ENCODE peak calls at places on chromosomes 12 and 14, in seven cellular contexts. J, H, E, L, I, Y and S are unnamed samples.

GRCh38 chr12:5435161-5435560 is 3.3 kb downstream of the NTF3 start:
- DNase-seq in J (no peak), H (no peak), E (no peak), L (no peak), I (no peak), Y (no peak), S (no peak)

GRCh38 chr14:102063092-102063807 is 23.6 kb downstream of the HSP90AA1 start:
- DNase-seq in J (peak), H (peak), E (peak), L (peak), I (peak), Y (peak), S (peak)

GRCh38 chr12:73678335-73678734 is 859.3 kb upstream of the ATXN7L3B start:
- DNase-seq in J (no peak), H (no peak), E (no peak), L (no peak), I (no peak), Y (no peak), S (no peak)

GRCh38 chr12:32400114-32400672 is 835 bp downstream of the FGD4 start:
- DNase-seq in J (peak), H (no peak), E (no peak), L (no peak), I (no peak), Y (no peak), S (peak)

GRCh38 chr12:94074970-94075695 is 73.2 kb upstream of the PLXNC1 start:
- DNase-seq in J (peak), H (peak), E (peak), L (peak), I (peak), Y (peak), S (peak)

GRCh38 chr12:122203301-122203967 is at the start of gene B3GNT4:
- DNase-seq in J (peak), H (peak), E (no peak), L (peak), I (peak), Y (peak), S (peak)

GRCh38 chr12:113788020-113788856 is 177.9 kb downstream of the RBM19 start:
- DNase-seq in J (no peak), H (no peak), E (no peak), L (peak), I (no peak), Y (peak), S (peak)

GRCh38 chr12:77214136-77214535 is 148.8 kb upstream of the E2F7 start:
- DNase-seq in J (no peak), H (no peak), E (no peak), L (peak), I (no peak), Y (peak), S (no peak)

GRCh38 chr12:75990189-75990912 is 41.2 kb downstream of the PHLDA1 start:
- DNase-seq in J (no peak), H (no peak), E (peak), L (peak), I (no peak), Y (no peak), S (no peak)

GRCh38 chr12:43903686-43904085 is 67.8 kb downstream of the TMEM117 start:
- DNase-seq in J (no peak), H (no peak), E (no peak), L (no peak), I (no peak), Y (no peak), S (no peak)

GRCh38 chr14:102778616-102779351 is 1.5 kb downstream of the TRAF3 start:
- DNase-seq in J (no peak), H (no peak), E (no peak), L (peak), I (no peak), Y (peak), S (no peak)

GRCh38 chr12:56631790-56632700 is 1.9 kb upstream of the BAZ2A start:
- DNase-seq in J (peak), H (peak), E (peak), L (peak), I (peak), Y (peak), S (peak)

GRCh38 chr12:116528067-116528466 is 31.1 kb upstream of the MAP1LC3B2 start:
- DNase-seq in J (no peak), H (no peak), E (no peak), L (peak), I (no peak), Y (peak), S (peak)

GRCh38 chr12:17571047-17571446 is 518.9 kb downstream of the RERGL start:
- DNase-seq in J (no peak), H (no peak), E (no peak), L (no peak), I (no peak), Y (no peak), S (no peak)

GRCh38 chr12:27332407-27333310 is at the start of gene BMAL2:
- DNase-seq in J (peak), H (peak), E (peak), L (peak), I (peak), Y (peak), S (peak)

GRCh38 chr12:56299308-56299852 is 750 bp downstream of the CS start:
- DNase-seq in J (no peak), H (no peak), E (no peak), L (peak), I (no peak), Y (peak), S (peak)

GRCh38 chr12:8077207-8077606 is 4.9 kb upstream of the NECAP1 start:
- DNase-seq in J (no peak), H (no peak), E (no peak), L (peak), I (no peak), Y (peak), S (peak)

GRCh38 chr12:132736913-132737312 is 24.7 kb downstream of the ANKLE2 start:
- DNase-seq in J (no peak), H (no peak), E (no peak), L (no peak), I (no peak), Y (no peak), S (no peak)

GRCh38 chr12:56208014-56208413 is 13.7 kb downstream of the RNF41 start:
- DNase-seq in J (no peak), H (no peak), E (no peak), L (no peak), I (no peak), Y (no peak), S (no peak)

GRCh38 chr12:77895699-77896098 is 65.0 kb downstream of the NAV3 start:
- DNase-seq in J (no peak), H (no peak), E (no peak), L (no peak), I (no peak), Y (no peak), S (no peak)

GRCh38 chr12:22729898-22730443 is 105.0 kb downstream of the ETNK1 start:
- DNase-seq in J (no peak), H (no peak), E (no peak), L (peak), I (no peak), Y (peak), S (peak)

GRCh38 chr12:27180862-27181261 is 63.2 kb upstream of the STK38L start:
- DNase-seq in J (no peak), H (no peak), E (no peak), L (no peak), I (no peak), Y (peak), S (no peak)

GRCh38 chr12:39102474-39103209 is 197.3 kb upstream of the CPNE8 start:
- DNase-seq in J (no peak), H (no peak), E (no peak), L (no peak), I (no peak), Y (peak), S (peak)

GRCh38 chr12:76942276-76942675 is 63.5 kb upstream of the CSRP2 start:
- DNase-seq in J (no peak), H (no peak), E (no peak), L (peak), I (no peak), Y (peak), S (no peak)

GRCh38 chr14:22400590-22401259 is 188.3 kb downstream of the DAD1 start:
- DNase-seq in J (no peak), H (no peak), E (no peak), L (no peak), I (no peak), Y (peak), S (no peak)

GRCh38 chr14:76844223-76844622 is 18.0 kb downstream of the LRRC74A start:
- DNase-seq in J (no peak), H (peak), E (no peak), L (peak), I (peak), Y (peak), S (peak)

GRCh38 chr12:39224971-39225370 is 217.9 kb downstream of the KIF21A start:
- DNase-seq in J (no peak), H (no peak), E (no peak), L (no peak), I (no peak), Y (peak), S (no peak)

GRCh38 chr12:101590383-101590782 is 4.4 kb upstream of the MYBPC1 start:
- DNase-seq in J (no peak), H (no peak), E (no peak), L (no peak), I (no peak), Y (no peak), S (peak)

GRCh38 chr12:32549675-32550079 is 129.4 kb upstream of the DNM1L start:
- DNase-seq in J (no peak), H (no peak), E (no peak), L (peak), I (no peak), Y (peak), S (no peak)

GRCh38 chr14:79084861-79085260 is 914.7 kb downstream of the NRXN3 start:
- DNase-seq in J (no peak), H (no peak), E (no peak), L (no peak), I (no peak), Y (no peak), S (no peak)

GRCh38 chr14:47674148-47674545 is 1.3 kb downstream of the MDGA2 start:
- DNase-seq in J (no peak), H (no peak), E (no peak), L (no peak), I (no peak), Y (peak), S (no peak)

GRCh38 chr14:77026166-77026929 is 2.2 kb downstream of the IRF2BPL start:
- DNase-seq in J (peak), H (no peak), E (no peak), L (peak), I (peak), Y (peak), S (peak)

GRCh38 chr14:34347683-34348082 is 114.4 kb downstream of the SPTSSA start:
- DNase-seq in J (peak), H (no peak), E (peak), L (no peak), I (no peak), Y (no peak), S (no peak)

GRCh38 chr12:52805000-52805399 is 8.9 kb downstream of the KRT4 start:
- DNase-seq in J (no peak), H (no peak), E (no peak), L (no peak), I (peak), Y (no peak), S (no peak)

DNA sequence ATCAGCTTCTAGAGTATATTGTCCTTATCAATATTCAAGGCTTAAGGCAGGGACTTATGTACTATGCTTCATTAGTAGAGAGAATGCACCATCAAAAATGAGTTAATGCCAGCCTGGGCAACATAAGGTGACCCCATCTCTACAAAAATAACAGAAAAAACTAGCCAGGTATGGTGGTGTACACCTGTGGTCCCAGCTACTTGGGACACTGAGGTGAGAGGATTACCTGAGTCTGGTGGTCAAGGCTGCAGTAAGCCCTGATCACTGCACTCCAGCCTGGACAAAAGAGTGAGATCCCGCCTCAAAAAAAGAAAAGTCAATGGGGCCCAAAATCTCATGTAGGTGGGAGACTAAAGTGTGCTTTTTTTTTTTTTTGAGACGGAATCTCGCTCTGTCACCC is 8.8 kb downstream of the PPP4R3A start:
- DNase-seq in J (no peak), H (no peak), E (no peak), L (no peak), I (no peak), Y (no peak), S (no peak)
- TF ChIP-seq CTCF in J (no peak), H (no peak), E (no peak), L (no peak), I (no peak), Y (no peak), S (no peak)

DNA sequence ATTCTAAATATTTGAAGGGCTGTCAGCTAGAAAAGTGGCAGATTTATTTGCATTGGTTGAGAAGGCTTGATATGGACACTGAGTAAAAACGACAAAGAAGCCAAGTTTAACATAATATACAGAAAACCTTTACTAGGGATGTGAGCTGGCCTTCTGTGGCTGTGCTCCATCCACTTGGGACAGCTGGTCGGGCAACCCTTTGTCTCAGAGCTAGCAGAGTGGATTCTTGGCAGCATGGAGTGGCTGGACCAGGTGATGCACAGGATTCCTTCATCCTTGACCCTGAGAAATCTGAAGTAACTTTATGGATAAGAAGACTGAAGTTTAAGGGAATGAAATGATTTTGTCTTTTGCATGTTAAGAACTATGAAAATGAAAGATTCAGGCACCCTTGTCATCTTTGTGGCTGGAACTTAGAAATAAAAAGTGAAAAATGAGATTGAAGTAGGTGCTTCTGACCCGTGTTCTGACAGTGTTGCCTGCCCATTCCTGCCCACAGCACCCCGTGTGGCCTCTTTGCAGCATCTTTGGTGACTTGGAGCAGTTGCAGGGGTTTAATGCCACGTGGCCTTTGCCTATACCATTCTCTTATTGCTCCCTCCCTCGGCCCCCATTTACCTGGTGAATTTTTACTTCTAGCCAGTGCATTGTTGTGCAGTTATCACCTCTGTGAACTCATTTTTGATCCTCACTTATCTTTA is 32.6 kb downstream of the PELI2 start:
- DNase-seq in J (no peak), H (no peak), E (no peak), L (no peak), I (no peak), Y (no peak), S (no peak)
- TF ChIP-seq CTCF in J (no peak), H (no peak), E (no peak), L (no peak), I (no peak), Y (no peak), S (no peak)

DNA sequence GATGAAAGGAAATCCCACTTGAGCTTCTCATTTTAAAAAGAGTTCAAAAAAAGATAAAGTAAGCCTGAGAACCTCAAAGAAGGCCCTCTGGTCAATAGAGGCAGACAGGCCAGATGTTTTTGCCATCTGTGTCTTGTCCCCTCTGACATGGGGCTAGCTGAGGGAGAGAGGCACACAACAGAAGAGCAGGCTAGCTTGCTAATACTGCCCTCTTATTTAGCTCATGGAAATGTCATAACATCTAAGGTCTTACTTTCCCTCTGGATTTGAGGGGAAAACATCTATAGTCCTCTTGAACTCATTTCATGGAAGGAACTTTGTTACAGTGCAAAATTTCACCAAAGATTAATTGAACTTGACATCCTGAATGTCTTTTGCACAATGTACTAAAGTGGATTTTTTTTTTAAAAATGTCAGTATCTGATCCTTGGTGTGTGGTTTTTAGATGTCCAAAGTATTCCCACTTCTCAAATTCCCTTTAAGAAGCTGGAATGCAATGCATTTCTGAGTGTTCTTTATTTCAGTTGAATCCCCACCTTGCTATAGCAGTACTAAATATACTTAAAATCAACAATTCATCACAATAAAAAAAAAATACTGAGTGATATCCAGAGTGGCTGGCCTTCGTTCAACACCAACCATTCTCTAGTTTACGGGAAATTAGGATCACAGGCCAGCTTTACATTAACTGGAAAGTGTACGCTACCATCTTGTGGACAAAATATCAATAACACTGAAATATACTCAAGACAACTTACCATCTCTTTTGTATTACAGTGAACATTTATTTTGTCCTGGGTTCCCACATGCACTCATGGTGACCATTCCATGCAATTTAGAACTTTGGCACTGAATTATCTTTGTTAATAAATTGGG is 176.6 kb downstream of the PAH start:
- DNase-seq in J (peak), H (no peak), E (peak), L (peak), I (no peak), Y (peak), S (peak)
- TF ChIP-seq CTCF in J (peak), H (no peak), E (peak), L (peak), I (no peak), Y (no peak), S (peak)

GRCh38 chr12:127130506-127131100 is 1136.4 kb upstream of the TMEM132C start:
- DNase-seq in J (no peak), H (no peak), E (no peak), L (no peak), I (no peak), Y (peak), S (peak)

GRCh38 chr12:127127887-127128286 is 1139.1 kb upstream of the TMEM132C start:
- DNase-seq in J (no peak), H (no peak), E (no peak), L (no peak), I (no peak), Y (no peak), S (no peak)

DNA sequence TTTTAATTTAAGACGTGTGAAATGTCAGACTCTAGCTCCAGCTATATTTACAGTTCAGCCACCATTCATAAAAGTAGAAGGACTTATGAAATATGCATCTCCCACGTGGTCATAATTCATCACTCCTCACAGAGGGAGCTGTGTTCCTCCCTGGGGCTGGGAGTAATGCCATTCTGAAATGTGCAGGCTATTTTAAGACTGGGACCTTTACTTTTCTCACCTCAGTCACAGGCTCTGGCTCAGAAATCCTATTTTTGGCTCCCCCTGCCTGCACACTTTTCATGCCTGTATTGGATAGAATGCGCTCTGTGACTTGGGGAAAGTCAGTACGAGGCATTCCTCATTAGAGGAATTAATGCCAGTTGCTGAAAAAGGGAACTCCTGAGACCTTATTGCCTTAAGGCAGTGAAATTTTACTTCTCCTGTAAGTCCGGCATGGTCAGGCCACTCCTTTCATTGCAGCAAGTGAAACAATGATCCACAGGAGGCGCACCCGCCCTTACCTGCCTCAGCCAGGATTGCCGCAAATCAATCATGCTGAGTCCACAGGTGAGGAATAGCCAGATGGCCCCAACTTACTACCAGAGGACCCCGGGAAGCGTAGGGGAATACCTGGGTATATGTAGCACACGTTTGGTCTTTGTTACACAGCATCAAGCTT is 1133.2 kb upstream of the TMEM132C start:
- DNase-seq in J (no peak), H (peak), E (no peak), L (no peak), I (no peak), Y (no peak), S (peak)
- TF ChIP-seq CTCF in J (no peak), H (no peak), E (no peak), L (no peak), I (no peak), Y (no peak), S (peak)